ENCODE peak calls at places on chromosomes 6 and 20, in five cellular contexts. One of them, this sample, is unnamed.

GRCh38 chr20:57615472-57615855 is 4.8 kb downstream of the ZBP1 start:
- DNase-seq in H9: no peak
- DNase-seq in H1: no peak
- DNase-seq in neuronal stem cell: no peak
- DNase-seq in mesendoderm: no peak
- DNase-seq in this sample: no peak

GRCh38 chr6:111662794-111663231 is 57.1 kb upstream of the TRAF3IP2 start:
- DNase-seq in H9: no peak
- DNase-seq in H1: no peak
- DNase-seq in neuronal stem cell: no peak
- DNase-seq in mesendoderm: no peak
- DNase-seq in this sample: peak; percentile 16

GRCh38 chr20:48691523-48691922 is 136.3 kb downstream of the PREX1 start:
- DNase-seq in H9: no peak
- DNase-seq in H1: no peak
- DNase-seq in neuronal stem cell: no peak
- DNase-seq in mesendoderm: no peak
- DNase-seq in this sample: peak; percentile 20

GRCh38 chr20:6731951-6732580 is 35.4 kb upstream of the BMP2 start:
- DNase-seq in H9: no peak
- DNase-seq in H1: no peak
- DNase-seq in neuronal stem cell: no peak
- DNase-seq in mesendoderm: no peak
- DNase-seq in this sample: no peak

GRCh38 chr6:40965046-40965445 is 74.0 kb downstream of the UNC5CL start:
- DNase-seq in H9: no peak
- DNase-seq in H1: no peak
- DNase-seq in neuronal stem cell: no peak
- DNase-seq in mesendoderm: no peak
- DNase-seq in this sample: peak; percentile 42

GRCh38 chr6:16681260-16681873 is 79.9 kb downstream of the ATXN1 start:
- DNase-seq in H9: no peak
- DNase-seq in H1: no peak
- DNase-seq in neuronal stem cell: no peak
- DNase-seq in mesendoderm: no peak
- DNase-seq in this sample: peak; percentile 96

GRCh38 chr6:112282217-112282616 is 27.9 kb upstream of the LAMA4 start:
- DNase-seq in H9: no peak
- DNase-seq in H1: no peak
- DNase-seq in neuronal stem cell: no peak
- DNase-seq in mesendoderm: peak; percentile 48
- DNase-seq in this sample: peak; percentile 97

GRCh38 chr6:5968817-5969726 is 37.7 kb downstream of the NRN1 start:
- DNase-seq in H9: no peak
- DNase-seq in H1: no peak
- DNase-seq in neuronal stem cell: no peak
- DNase-seq in mesendoderm: peak; percentile 31
- DNase-seq in this sample: no peak

GRCh38 chr6:33007831-33008395 is 1.5 kb downstream of the HLA-DOA start:
- DNase-seq in H9: no peak
- DNase-seq in H1: no peak
- DNase-seq in neuronal stem cell: no peak
- DNase-seq in mesendoderm: no peak
- DNase-seq in this sample: no peak

GRCh38 chr6:117992856-117993255 is 85.8 kb downstream of the SLC35F1 start:
- DNase-seq in H9: no peak
- DNase-seq in H1: no peak
- DNase-seq in neuronal stem cell: no peak
- DNase-seq in mesendoderm: no peak
- DNase-seq in this sample: no peak

GRCh38 chr20:58131581-58132142 is 96.8 kb downstream of the ANKRD60 start:
- DNase-seq in H9: peak; percentile 12
- DNase-seq in H1: no peak
- DNase-seq in neuronal stem cell: no peak
- DNase-seq in mesendoderm: no peak
- DNase-seq in this sample: peak; percentile 1

GRCh38 chr20:48897298-48898044 is 24.0 kb upstream of the ARFGEF2 start:
- DNase-seq in H9: no peak
- DNase-seq in H1: no peak
- DNase-seq in neuronal stem cell: no peak
- DNase-seq in mesendoderm: no peak
- DNase-seq in this sample: peak; percentile 92

GRCh38 chr6:163637524-163637923 is 223.0 kb downstream of the QKI start:
- DNase-seq in H9: no peak
- DNase-seq in H1: no peak
- DNase-seq in neuronal stem cell: no peak
- DNase-seq in mesendoderm: no peak
- DNase-seq in this sample: no peak

GRCh38 chr6:130760006-130760405 is 67.2 kb upstream of the SMLR1 start:
- DNase-seq in H9: peak; percentile 62
- DNase-seq in H1: no peak
- DNase-seq in neuronal stem cell: peak; percentile 20
- DNase-seq in mesendoderm: peak; percentile 83
- DNase-seq in this sample: peak; percentile 61

GRCh38 chr6:60671369-60671768 is 1614.7 kb downstream of the KHDRBS2 start:
- DNase-seq in H9: no peak
- DNase-seq in H1: no peak
- DNase-seq in neuronal stem cell: no peak
- DNase-seq in mesendoderm: no peak
- DNase-seq in this sample: no peak

GRCh38 chr20:10671221-10671849 is 2.5 kb downstream of the JAG1 start:
- DNase-seq in H9: peak; percentile 77
- DNase-seq in H1: no peak
- DNase-seq in neuronal stem cell: no peak
- DNase-seq in mesendoderm: peak; percentile 85
- DNase-seq in this sample: peak; percentile 94

GRCh38 chr6:131083687-131084086 is 20.6 kb upstream of the EPB41L2 start:
- DNase-seq in H9: no peak
- DNase-seq in H1: no peak
- DNase-seq in neuronal stem cell: no peak
- DNase-seq in mesendoderm: no peak
- DNase-seq in this sample: peak; percentile 42

GRCh38 chr20:31587545-31588389 is 17.3 kb upstream of the ID1 start:
- DNase-seq in H9: peak; percentile 55
- DNase-seq in H1: no peak
- DNase-seq in neuronal stem cell: no peak
- DNase-seq in mesendoderm: no peak
- DNase-seq in this sample: no peak

GRCh38 chr6:137872071-137872470 is 5.0 kb downstream of the TNFAIP3 start:
- DNase-seq in H9: no peak
- DNase-seq in H1: no peak
- DNase-seq in neuronal stem cell: no peak
- DNase-seq in mesendoderm: no peak
- DNase-seq in this sample: peak; percentile 47

GRCh38 chr20:52425253-52425652 is 233.7 kb upstream of the ZFP64 start:
- DNase-seq in H9: no peak
- DNase-seq in H1: no peak
- DNase-seq in neuronal stem cell: no peak
- DNase-seq in mesendoderm: peak; percentile 28
- DNase-seq in this sample: peak; percentile 6

GRCh38 chr20:57882451-57883161 is 172.8 kb upstream of the PMEPA1 start:
- DNase-seq in H9: no peak
- DNase-seq in H1: no peak
- DNase-seq in neuronal stem cell: no peak
- DNase-seq in mesendoderm: peak; percentile 25
- DNase-seq in this sample: no peak

GRCh38 chr6:83872386-83873118 is 13.1 kb downstream of the CYB5R4 start:
- DNase-seq in H9: no peak
- DNase-seq in H1: no peak
- DNase-seq in neuronal stem cell: no peak
- DNase-seq in mesendoderm: no peak
- DNase-seq in this sample: peak; percentile 29

GRCh38 chr6:83878902-83879644 is 19.6 kb downstream of the CYB5R4 start:
- DNase-seq in H9: no peak
- DNase-seq in H1: no peak
- DNase-seq in neuronal stem cell: no peak
- DNase-seq in mesendoderm: no peak
- DNase-seq in this sample: no peak

GRCh38 chr6:83873869-83874268 is 14.4 kb downstream of the CYB5R4 start:
- DNase-seq in H9: no peak
- DNase-seq in H1: no peak
- DNase-seq in neuronal stem cell: no peak
- DNase-seq in mesendoderm: no peak
- DNase-seq in this sample: no peak

GRCh38 chr6:83879746-83880145 is 20.3 kb downstream of the CYB5R4 start:
- DNase-seq in H9: no peak
- DNase-seq in H1: no peak
- DNase-seq in neuronal stem cell: no peak
- DNase-seq in mesendoderm: no peak
- DNase-seq in this sample: no peak

DNA sequence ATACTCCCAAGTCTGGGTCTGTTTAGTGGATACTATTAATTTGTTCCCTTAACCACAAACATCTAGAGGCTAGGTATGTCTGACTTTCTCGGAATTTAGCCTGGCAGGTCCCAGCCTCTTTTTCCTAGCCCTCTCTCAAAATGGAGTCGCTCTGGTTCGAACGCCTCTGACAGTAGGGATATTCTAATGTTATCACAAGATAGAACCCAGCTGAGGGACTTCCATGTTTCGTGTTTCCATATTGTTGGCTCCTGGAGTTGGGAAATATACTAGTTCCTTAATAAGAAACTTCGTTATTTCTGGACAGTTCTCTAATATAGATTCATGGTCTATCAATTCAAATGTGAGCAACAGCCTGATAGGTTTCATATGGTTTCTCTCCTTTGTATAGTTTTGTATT is 16.4 kb downstream of the CYB5R4 start:
- DNase-seq in H9: no peak
- DNase-seq in H1: no peak
- DNase-seq in neuronal stem cell: no peak
- DNase-seq in mesendoderm: no peak
- DNase-seq in this sample: no peak
- H2BK120ac ChIP-seq in H9: no peak overlapping the region
- H2BK120ac ChIP-seq in H1: no peak overlapping the region
- H2BK120ac ChIP-seq in neuronal stem cell: no peak overlapping the region
- H2BK120ac ChIP-seq in mesendoderm: no peak overlapping the region
- H2BK120ac ChIP-seq in this sample: no peak overlapping the region

GRCh38 chr20:3672864-3673550 is 8.8 kb downstream of the ADAM33 start:
- DNase-seq in H9: no peak
- DNase-seq in H1: no peak
- DNase-seq in neuronal stem cell: no peak
- DNase-seq in mesendoderm: no peak
- DNase-seq in this sample: no peak
- H2BK120ac ChIP-seq in H9: no peak overlapping the region
- H2BK120ac ChIP-seq in H1: no peak overlapping the region
- H2BK120ac ChIP-seq in neuronal stem cell: no peak overlapping the region
- H2BK120ac ChIP-seq in mesendoderm: no peak overlapping the region
- H2BK120ac ChIP-seq in this sample: no peak overlapping the region

DNA sequence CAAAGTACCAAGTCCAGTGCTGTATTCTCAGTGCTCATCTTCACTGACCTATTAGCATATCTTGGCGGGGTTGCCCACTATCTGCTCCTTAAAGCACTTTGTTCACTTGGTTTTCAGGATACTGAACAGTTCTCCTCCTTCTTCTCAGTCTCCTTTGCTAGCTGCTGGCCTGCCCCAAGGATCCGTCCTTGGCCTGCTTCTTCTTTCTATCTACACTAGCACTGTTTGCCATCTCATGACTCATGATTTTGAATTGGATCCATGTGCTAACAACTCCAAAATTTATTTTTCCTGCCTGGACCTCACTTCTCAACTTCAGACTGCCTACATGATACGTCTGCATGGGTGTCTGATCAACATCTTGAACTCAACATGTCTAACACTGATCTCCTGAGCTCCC is 15.5 kb downstream of the TPD52L1 start:
- DNase-seq in H9: no peak
- DNase-seq in H1: no peak
- DNase-seq in neuronal stem cell: no peak
- DNase-seq in mesendoderm: no peak
- DNase-seq in this sample: peak; percentile 50
- H2BK120ac ChIP-seq in H9: no peak overlapping the region
- H2BK120ac ChIP-seq in H1: no peak overlapping the region
- H2BK120ac ChIP-seq in neuronal stem cell: no peak overlapping the region
- H2BK120ac ChIP-seq in mesendoderm: no peak overlapping the region
- H2BK120ac ChIP-seq in this sample: no peak overlapping the region

GRCh38 chr20:62220666-62221568 is 839 bp upstream of the HRH3 start:
- DNase-seq in H9: peak; percentile 49
- DNase-seq in H1: no peak
- DNase-seq in neuronal stem cell: no peak
- DNase-seq in mesendoderm: peak; percentile 27
- DNase-seq in this sample: no peak

GRCh38 chr20:62216636-62217566 is 3.2 kb downstream of the HRH3 start:
- DNase-seq in H9: no peak
- DNase-seq in H1: no peak
- DNase-seq in neuronal stem cell: no peak
- DNase-seq in mesendoderm: no peak
- DNase-seq in this sample: no peak

GRCh38 chr20:62217913-62218773 is 1.9 kb downstream of the HRH3 start:
- DNase-seq in H9: no peak
- DNase-seq in H1: no peak
- DNase-seq in neuronal stem cell: no peak
- DNase-seq in mesendoderm: no peak
- DNase-seq in this sample: no peak

GRCh38 chr20:62219992-62220665 is at the start of gene HRH3:
- DNase-seq in H9: peak; percentile 82
- DNase-seq in H1: no peak
- DNase-seq in neuronal stem cell: peak; percentile 78
- DNase-seq in mesendoderm: peak; percentile 60
- DNase-seq in this sample: no peak

DNA sequence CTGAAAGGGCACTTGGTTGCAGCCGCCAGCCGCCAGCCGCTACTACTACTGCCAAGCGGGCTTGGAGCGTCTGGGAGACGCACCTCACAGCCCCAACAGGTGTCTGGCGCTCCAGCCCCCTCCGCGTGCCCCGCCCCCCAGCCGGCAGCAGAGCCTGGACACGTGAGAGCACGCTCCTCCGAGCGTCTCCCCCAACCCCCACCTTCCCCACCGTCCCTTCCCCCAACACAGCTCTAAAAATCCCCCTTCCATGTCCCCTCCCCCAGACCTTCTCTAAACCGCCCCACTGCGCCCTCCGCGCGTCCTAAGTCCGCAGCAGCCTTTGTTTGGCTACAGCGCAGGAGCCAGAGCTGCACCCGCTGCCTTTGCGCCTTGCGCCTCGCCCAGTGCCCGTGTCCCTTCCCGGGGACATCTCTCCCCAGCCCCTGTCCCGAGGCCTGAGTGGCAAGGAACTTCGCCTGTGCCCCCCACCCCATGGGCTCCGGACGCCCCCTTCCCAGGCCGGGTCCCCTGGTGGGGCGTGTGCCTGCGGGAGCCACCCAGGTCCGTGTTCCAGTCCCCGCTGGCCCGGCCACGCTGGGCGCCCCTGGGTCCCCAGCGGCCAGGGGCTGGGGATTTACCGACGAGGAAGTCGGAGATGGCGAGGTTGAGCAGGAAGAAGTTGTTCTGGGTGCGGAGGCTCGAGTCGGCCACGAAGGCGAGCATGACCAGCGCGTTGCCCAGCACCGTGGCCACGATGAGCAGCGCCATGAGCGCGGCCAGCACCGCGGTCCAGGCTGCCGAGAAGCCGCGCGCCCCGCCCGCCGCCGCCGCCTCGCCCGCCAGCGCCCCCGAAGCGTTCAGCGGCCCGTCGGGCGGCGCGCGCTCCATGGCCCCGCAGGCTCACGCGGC is 732 bp downstream of the HRH3 start:
- DNase-seq in H9: peak; percentile 56
- DNase-seq in H1: no peak
- DNase-seq in neuronal stem cell: no peak
- DNase-seq in mesendoderm: no peak
- DNase-seq in this sample: no peak
- H2BK120ac ChIP-seq in H9: no peak overlapping the region
- H2BK120ac ChIP-seq in H1: no peak overlapping the region
- H2BK120ac ChIP-seq in neuronal stem cell: no peak overlapping the region
- H2BK120ac ChIP-seq in mesendoderm: no peak overlapping the region
- H2BK120ac ChIP-seq in this sample: no peak overlapping the region

This sample was measured in IMR-90.